ENCODE peak calls at places on chromosomes 16 and 17, in seven cellular contexts. M is lung; R is fibroblast of the aortic adventitia; S is activated CD8-positive, alpha-beta memory T cell treated with anti-CD3 and anti-CD28 coated beads for 4 hours; G is uterus; C is naive B cell; K is fibroblast of mammary gland. Y is an unnamed sample.

GRCh38 chr16:78321611-78322010 is 222.2 kb downstream of the WWOX start:
- DNase-seq in M (no peak), R (no peak), S (no peak), G (no peak), C (no peak), K (no peak), Y (no peak)

GRCh38 chr17:19386974-19387920 is at the start of gene MFAP4:
- DNase-seq in M (no peak), R (peak; percentile 98), S (no peak), G (peak; percentile 93), C (no peak), K (peak; percentile 86), Y (no peak)

GRCh38 chr17:10631048-10631700 is 25.9 kb downstream of the MYH3 start:
- DNase-seq in M (no peak), R (peak; percentile 40), S (no peak), G (no peak), C (no peak), K (peak; percentile 28), Y (no peak)

GRCh38 chr17:40065771-40066510 is 3.2 kb downstream of the THRA start:
- DNase-seq in M (no peak), R (no peak), S (no peak), G (no peak), C (no peak), K (no peak), Y (no peak)

GRCh38 chr16:55643161-55643970 is 12.4 kb upstream of the SLC6A2 start:
- DNase-seq in M (no peak), R (peak; percentile 27), S (no peak), G (no peak), C (no peak), K (peak; percentile 10), Y (no peak)

GRCh38 chr17:78923660-78924453 is 1.3 kb downstream of the TIMP2 start:
- DNase-seq in M (peak; percentile 91), R (no peak), S (peak; percentile 14), G (peak; percentile 65), C (peak; percentile 78), K (no peak), Y (peak; percentile 62)

GRCh38 chr17:69757794-69758430 is 317.1 kb upstream of the KCNJ16 start:
- DNase-seq in M (no peak), R (peak; percentile 94), S (no peak), G (no peak), C (no peak), K (peak; percentile 97), Y (no peak)

GRCh38 chr17:48469227-48469626 is 39.2 kb upstream of the SKAP1 start:
- DNase-seq in M (no peak), R (no peak), S (no peak), G (no peak), C (no peak), K (no peak), Y (no peak)

GRCh38 chr16:66878067-66878466 is 2.2 kb upstream of the PDP2 start:
- DNase-seq in M (no peak), R (no peak), S (no peak), G (no peak), C (no peak), K (peak; percentile 20), Y (peak; percentile 53)

GRCh38 chr16:88688013-88688778 is 1.9 kb upstream of the SNAI3 start:
- DNase-seq in M (no peak), R (no peak), S (no peak), G (no peak), C (no peak), K (no peak), Y (no peak)

GRCh38 chr16:554640-555413 is 5.4 kb upstream of the PRR35 start:
- DNase-seq in M (no peak), R (peak; percentile 65), S (no peak), G (no peak), C (no peak), K (peak; percentile 80), Y (no peak)

GRCh38 chr16:66258916-66259845 is 107.3 kb upstream of the CDH5 start:
- DNase-seq in M (no peak), R (no peak), S (no peak), G (peak; percentile 4), C (no peak), K (no peak), Y (no peak)

GRCh38 chr17:45172541-45173286 is 11.0 kb downstream of the HEXIM2 start:
- DNase-seq in M (peak; percentile 69), R (peak; percentile 49), S (no peak), G (peak; percentile 78), C (peak; percentile 54), K (peak; percentile 48), Y (peak; percentile 65)

GRCh38 chr17:27540300-27541105 is 84.3 kb downstream of the KSR1 start:
- DNase-seq in M (peak; percentile 93), R (peak; percentile 99), S (no peak), G (peak; percentile 95), C (no peak), K (peak; percentile 97), Y (no peak)

GRCh38 chr17:75603123-75603522 is 15.5 kb downstream of the MYO15B start:
- DNase-seq in M (no peak), R (no peak), S (no peak), G (no peak), C (no peak), K (no peak), Y (no peak)

GRCh38 chr16:78460428-78460827 is 361.0 kb downstream of the WWOX start:
- DNase-seq in M (no peak), R (no peak), S (no peak), G (no peak), C (no peak), K (no peak), Y (no peak)

GRCh38 chr17:19364699-19365498 is 2.4 kb upstream of the B9D1 start:
- DNase-seq in M (no peak), R (no peak), S (no peak), G (no peak), C (no peak), K (no peak), Y (no peak)

GRCh38 chr17:42509409-42509808 is 26.6 kb upstream of the NAGLU start:
- DNase-seq in M (no peak), R (no peak), S (no peak), G (no peak), C (no peak), K (no peak), Y (no peak)

GRCh38 chr17:62627219-62627903 is at the start of gene MRC2:
- DNase-seq in M (peak; percentile 68), R (peak; percentile 76), S (peak; percentile 25), G (peak; percentile 80), C (no peak), K (peak; percentile 85), Y (peak; percentile 53)

GRCh38 chr17:46152423-46152822 is 40.8 kb downstream of the KANSL1 start:
- DNase-seq in M (no peak), R (no peak), S (no peak), G (no peak), C (no peak), K (no peak), Y (peak; percentile 51)

GRCh38 chr16:2194166-2194834 is 2.1 kb downstream of the CASKIN1 start:
- DNase-seq in M (no peak), R (peak; percentile 43), S (no peak), G (peak; percentile 74), C (no peak), K (peak; percentile 53), Y (no peak)

GRCh38 chr17:52157603-52158449 is 688 bp downstream of the CA10 start:
- DNase-seq in M (no peak), R (no peak), S (no peak), G (no peak), C (no peak), K (no peak), Y (no peak)

GRCh38 chr17:17351901-17352781 is 49.0 kb downstream of the NT5M start:
- DNase-seq in M (no peak), R (no peak), S (no peak), G (no peak), C (no peak), K (peak; percentile 61), Y (no peak)

GRCh38 chr17:3929181-3929580 is 12.9 kb upstream of the P2RX1 start:
- DNase-seq in M (no peak), R (no peak), S (no peak), G (no peak), C (no peak), K (no peak), Y (no peak)

GRCh38 chr17:16439867-16440351 is 24.5 kb downstream of the TRPV2 start:
- DNase-seq in M (no peak), R (peak; percentile 47), S (no peak), G (no peak), C (peak; percentile 38), K (peak; percentile 53), Y (no peak)

GRCh38 chr17:80791758-80792284 is 199.8 kb upstream of the CHMP6 start:
- DNase-seq in M (peak; percentile 44), R (peak; percentile 95), S (no peak), G (peak; percentile 91), C (no peak), K (peak; percentile 99), Y (peak; percentile 44)

GRCh38 chr17:81903415-81903831 is 1.4 kb downstream of the NPB start:
- DNase-seq in M (no peak), R (no peak), S (no peak), G (no peak), C (no peak), K (no peak), Y (no peak)

GRCh38 chr17:63652106-63652505 is 29.9 kb downstream of the MAP3K3 start:
- DNase-seq in M (no peak), R (no peak), S (no peak), G (no peak), C (no peak), K (peak; percentile 26), Y (no peak)

GRCh38 chr17:78384479-78385175 is 6.2 kb downstream of the PGS1 start:
- DNase-seq in M (no peak), R (no peak), S (no peak), G (no peak), C (no peak), K (no peak), Y (no peak)

GRCh38 chr17:39401412-39402278 is at the start of gene FBXL20:
- DNase-seq in M (peak; percentile 96), R (peak; percentile 86), S (peak; percentile 80), G (peak; percentile 94), C (peak; percentile 86), K (peak; percentile 84), Y (peak; percentile 86)

GRCh38 chr17:55273579-55274370 is 9.0 kb downstream of the HLF start:
- DNase-seq in M (peak; percentile 73), R (peak; percentile 32), S (no peak), G (peak; percentile 56), C (no peak), K (no peak), Y (no peak)

GRCh38 chr16:51815527-51815926 is 664.5 kb upstream of the SALL1 start:
- DNase-seq in M (no peak), R (no peak), S (no peak), G (no peak), C (no peak), K (no peak), Y (no peak)

GRCh38 chr16:27867122-27868110 is 196.1 kb downstream of the GSG1L start:
- DNase-seq in M (peak; percentile 59), R (peak; percentile 47), S (no peak), G (peak; percentile 13), C (no peak), K (peak; percentile 59), Y (peak; percentile 73)

GRCh38 chr16:11100239-11100750 is 155.7 kb downstream of the SOCS1 start:
- DNase-seq in M (no peak), R (peak; percentile 94), S (no peak), G (peak; percentile 91), C (no peak), K (peak; percentile 94), Y (peak; percentile 68)

GRCh38 chr16:77660311-77660710 is 62.0 kb upstream of the NUDT7 start:
- DNase-seq in M (no peak), R (peak; percentile 76), S (no peak), G (no peak), C (no peak), K (peak; percentile 56), Y (no peak)

GRCh38 chr17:80844418-80844990 is 147.1 kb upstream of the CHMP6 start:
- DNase-seq in M (no peak), R (no peak), S (no peak), G (no peak), C (no peak), K (no peak), Y (no peak)

GRCh38 chr16:57689772-57690558 is 4.6 kb upstream of the DRC7 start:
- DNase-seq in M (no peak), R (peak; percentile 4), S (peak; percentile 4), G (peak; percentile 8), C (peak; percentile 79), K (no peak), Y (peak; percentile 82)

GRCh38 chr16:73064996-73065349 is 17.0 kb upstream of the ZFHX3 start:
- DNase-seq in M (no peak), R (no peak), S (no peak), G (no peak), C (no peak), K (no peak), Y (no peak)